ENCODE peak calls at places on chromosomes 11 and 22, in seven cellular contexts. B is anterior cingulate cortex; F is cerebellum; J is activated CD4-positive, alpha-beta T cell treated with anti-CD3 and anti-CD28 coated beads, Interleukin-2, amount 10 ng/mL, durations not matched to agents 7 days and 5 days; C is NAMALWA; A is Calu3; U is RCC 7860. X is an unnamed sample.

GRCh38 chr11:64765291-64765803 is 5.6 kb upstream of the PYGM start:
- DNase-seq in B (no peak), F (peak; percentile 53), J (no peak), C (no peak), A (no peak), U (no peak), X (no peak)

GRCh38 chr11:1876361-1877063 is 15.2 kb downstream of the PRR33 start:
- DNase-seq in B (no peak), F (no peak), J (no peak), C (peak; percentile 44), A (peak; percentile 72), U (no peak), X (no peak)

GRCh38 chr11:65814131-65814959 is 19.4 kb upstream of the SNX32 start:
- DNase-seq in B (no peak), F (no peak), J (no peak), C (no peak), A (no peak), U (no peak), X (no peak)

GRCh38 chr11:62850911-62851806 is 11.8 kb upstream of the WDR74 start:
- DNase-seq in B (no peak), F (no peak), J (no peak), C (peak; percentile 83), A (no peak), U (peak; percentile 50), X (no peak)

GRCh38 chr22:42747701-42748513 is 27.2 kb upstream of the A4GALT start:
- DNase-seq in B (no peak), F (peak; percentile 39), J (no peak), C (peak; percentile 34), A (no peak), U (peak; percentile 52), X (no peak)

GRCh38 chr11:126186031-126186698 is 25.3 kb downstream of the RPUSD4 start:
- DNase-seq in B (no peak), F (no peak), J (no peak), C (no peak), A (no peak), U (no peak), X (no peak)

GRCh38 chr11:17798716-17799115 is 64.1 kb downstream of the KCNC1 start:
- DNase-seq in B (no peak), F (peak; percentile 56), J (no peak), C (no peak), A (no peak), U (no peak), X (peak; percentile 83)

GRCh38 chr11:106306942-106307341 is 229.5 kb downstream of the AASDHPPT start:
- DNase-seq in B (no peak), F (peak; percentile 6), J (no peak), C (no peak), A (no peak), U (no peak), X (no peak)

GRCh38 chr22:49566141-49566541 is 261.5 kb downstream of the BRD1 start:
- DNase-seq in B (no peak), F (no peak), J (no peak), C (no peak), A (no peak), U (no peak), X (no peak)

GRCh38 chr11:97516688-97517087 is 1126.9 kb downstream of the JRKL start:
- DNase-seq in B (no peak), F (no peak), J (no peak), C (peak; percentile 3), A (no peak), U (no peak), X (no peak)

GRCh38 chr11:61580292-61580888 is 486 bp downstream of the SYT7 start:
- DNase-seq in B (no peak), F (no peak), J (no peak), C (no peak), A (peak; percentile 49), U (no peak), X (no peak)

GRCh38 chr22:37212174-37212906 is at the start of gene SSTR3:
- DNase-seq in B (peak; percentile 63), F (peak; percentile 18), J (no peak), C (no peak), A (no peak), U (no peak), X (no peak)

GRCh38 chr22:44362249-44363040 is 49.7 kb upstream of the SHISAL1 start:
- DNase-seq in B (no peak), F (no peak), J (no peak), C (no peak), A (no peak), U (peak; percentile 3), X (no peak)

GRCh38 chr22:45640291-45640940 is 31.2 kb upstream of the ATXN10 start:
- DNase-seq in B (no peak), F (no peak), J (no peak), C (no peak), A (no peak), U (no peak), X (no peak)

GRCh38 chr11:77126861-77127673 is 979 bp upstream of the MYO7A start:
- DNase-seq in B (peak; percentile 59), F (peak; percentile 71), J (peak; percentile 44), C (peak; percentile 44), A (peak; percentile 67), U (no peak), X (peak; percentile 52)

GRCh38 chr11:17859552-17859951 is 125.0 kb downstream of the KCNC1 start:
- DNase-seq in B (no peak), F (no peak), J (no peak), C (no peak), A (no peak), U (no peak), X (no peak)

GRCh38 chr11:69166186-69167115 is 10.7 kb downstream of the SMIM38 start:
- DNase-seq in B (no peak), F (peak; percentile 78), J (peak; percentile 23), C (peak; percentile 36), A (peak; percentile 68), U (peak; percentile 84), X (no peak)

GRCh38 chr11:12509371-12509770 is 132.0 kb downstream of the PARVA start:
- DNase-seq in B (no peak), F (no peak), J (no peak), C (no peak), A (no peak), U (no peak), X (no peak)

GRCh38 chr11:122723106-122723505 is 67.6 kb downstream of the UBASH3B start:
- DNase-seq in B (no peak), F (no peak), J (no peak), C (no peak), A (no peak), U (no peak), X (no peak)

GRCh38 chr11:69431893-69432738 is 49.3 kb upstream of the LINC01488 start:
- DNase-seq in B (no peak), F (no peak), J (no peak), C (no peak), A (no peak), U (no peak), X (no peak)

X was measured in C1 segment of cervical spinal cord.